ENCODE peak calls at places on chromosomes 2 and 18, in six cellular contexts. C is OCI-M1, K is Right ventricle myocardium superior, F is HCEC 1CT, S is left cardiac atrium, W is hypothalamus. J is an unnamed sample.

GRCh38 chr2:45902952-45903351 is 251.5 kb downstream of the PRKCE start:
- DNase-seq in C (no peak), K (no peak), F (no peak), S (no peak), W (no peak), J (no peak)

GRCh38 chr2:240568678-240569522 is 616 bp downstream of the RNPEPL1 start:
- DNase-seq in C (peak), K (peak), F (peak), S (peak), W (peak), J (no peak)

GRCh38 chr18:24968233-24968775 is 383.7 kb downstream of the ZNF521 start:
- DNase-seq in C (no peak), K (no peak), F (no peak), S (no peak), W (no peak), J (no peak)

GRCh38 chr2:219722276-219722883 is 95.0 kb downstream of the SLC4A3 start:
- DNase-seq in C (no peak), K (no peak), F (no peak), S (no peak), W (no peak), J (no peak)

GRCh38 chr2:43107679-43108078 is 118.7 kb downstream of the ZFP36L2 start:
- DNase-seq in C (no peak), K (no peak), F (no peak), S (no peak), W (no peak), J (no peak)

GRCh38 chr2:100831831-100832230 is 11.9 kb downstream of the NPAS2 start:
- DNase-seq in C (no peak), K (peak), F (no peak), S (peak), W (no peak), J (peak)

GRCh38 chr2:191758420-191759199 is 80.7 kb downstream of the NABP1 start:
- DNase-seq in C (peak), K (no peak), F (peak), S (peak), W (peak), J (no peak)

GRCh38 chr2:38499921-38500634 is 102.7 kb downstream of the HNRNPLL start:
- DNase-seq in C (no peak), K (no peak), F (no peak), S (no peak), W (no peak), J (no peak)

GRCh38 chr2:160288324-160288723 is 88.3 kb upstream of the ITGB6 start:
- DNase-seq in C (no peak), K (no peak), F (no peak), S (no peak), W (no peak), J (no peak)

GRCh38 chr2:44360749-44361329 is 455 bp downstream of the PREPL start:
- DNase-seq in C (no peak), K (no peak), F (no peak), S (no peak), W (no peak), J (no peak)